ENCODE peak calls at places on chromosomes 4 and X, in ten cellular contexts. One of them, this sample, is unnamed.

GRCh38 chr4:7766661-7767345 is 172.9 kb downstream of the AFAP1 start:
- DNase-seq in lower leg skin: no peak
- DNase-seq in brain microvascular endothelial cell: no peak
- DNase-seq in WERI-Rb-1: no peak
- DNase-seq in endothelial cell of umbilical vein: peak; percentile 36
- DNase-seq in upper lobe of left lung: no peak
- DNase-seq in A549: no peak
- DNase-seq in ovary: peak; percentile 25
- DNase-seq in cardiac fibroblast: no peak
- DNase-seq in neural progenitor cell: no peak
- DNase-seq in this sample: no peak

GRCh38 chr4:24260922-24261581 is 323.3 kb downstream of the DHX15 start:
- DNase-seq in lower leg skin: no peak
- DNase-seq in brain microvascular endothelial cell: no peak
- DNase-seq in WERI-Rb-1: no peak
- DNase-seq in endothelial cell of umbilical vein: no peak
- DNase-seq in upper lobe of left lung: no peak
- DNase-seq in A549: no peak
- DNase-seq in ovary: no peak
- DNase-seq in cardiac fibroblast: no peak
- DNase-seq in neural progenitor cell: no peak
- DNase-seq in this sample: no peak

GRCh38 chrX:118508221-118508620 is 12.6 kb downstream of the DOCK11 start:
- DNase-seq in lower leg skin: no peak
- DNase-seq in brain microvascular endothelial cell: no peak
- DNase-seq in WERI-Rb-1: no peak
- DNase-seq in endothelial cell of umbilical vein: no peak
- DNase-seq in upper lobe of left lung: no peak
- DNase-seq in A549: no peak
- DNase-seq in ovary: no peak
- DNase-seq in cardiac fibroblast: no peak
- DNase-seq in neural progenitor cell: no peak
- DNase-seq in this sample: no peak

GRCh38 chr4:100299019-100299418 is 108.8 kb upstream of the DDIT4L start:
- DNase-seq in lower leg skin: peak; percentile 17
- DNase-seq in brain microvascular endothelial cell: peak; percentile 93
- DNase-seq in WERI-Rb-1: no peak
- DNase-seq in endothelial cell of umbilical vein: peak; percentile 87
- DNase-seq in upper lobe of left lung: no peak
- DNase-seq in A549: no peak
- DNase-seq in ovary: no peak
- DNase-seq in cardiac fibroblast: peak; percentile 99
- DNase-seq in neural progenitor cell: peak; percentile 55
- DNase-seq in this sample: peak; percentile 95

GRCh38 chr4:173169428-173170209 is 1.0 kb downstream of the GALNT7 start:
- DNase-seq in lower leg skin: peak; percentile 28
- DNase-seq in brain microvascular endothelial cell: no peak
- DNase-seq in WERI-Rb-1: peak; percentile 85
- DNase-seq in endothelial cell of umbilical vein: peak; percentile 76
- DNase-seq in upper lobe of left lung: peak; percentile 93
- DNase-seq in A549: peak; percentile 34
- DNase-seq in ovary: peak; percentile 81
- DNase-seq in cardiac fibroblast: peak; percentile 54
- DNase-seq in neural progenitor cell: peak; percentile 87
- DNase-seq in this sample: no peak

GRCh38 chr4:82423245-82424054 is 6.8 kb downstream of the HNRNPDL start:
- DNase-seq in lower leg skin: no peak
- DNase-seq in brain microvascular endothelial cell: no peak
- DNase-seq in WERI-Rb-1: no peak
- DNase-seq in endothelial cell of umbilical vein: no peak
- DNase-seq in upper lobe of left lung: no peak
- DNase-seq in A549: no peak
- DNase-seq in ovary: no peak
- DNase-seq in cardiac fibroblast: peak; percentile 71
- DNase-seq in neural progenitor cell: no peak
- DNase-seq in this sample: no peak

GRCh38 chrX:118807151-118808017 is 16.2 kb upstream of the ZCCHC12 start:
- DNase-seq in lower leg skin: peak; percentile 16
- DNase-seq in brain microvascular endothelial cell: peak; percentile 6
- DNase-seq in WERI-Rb-1: peak; percentile 31
- DNase-seq in endothelial cell of umbilical vein: peak; percentile 50
- DNase-seq in upper lobe of left lung: no peak
- DNase-seq in A549: peak; percentile 26
- DNase-seq in ovary: peak; percentile 47
- DNase-seq in cardiac fibroblast: peak; percentile 60
- DNase-seq in neural progenitor cell: peak; percentile 56
- DNase-seq in this sample: peak; percentile 10

GRCh38 chrX:129719931-129720520 is 18.8 kb upstream of the XPNPEP2 start:
- DNase-seq in lower leg skin: no peak
- DNase-seq in brain microvascular endothelial cell: no peak
- DNase-seq in WERI-Rb-1: no peak
- DNase-seq in endothelial cell of umbilical vein: peak; percentile 54
- DNase-seq in upper lobe of left lung: no peak
- DNase-seq in A549: no peak
- DNase-seq in ovary: no peak
- DNase-seq in cardiac fibroblast: peak; percentile 42
- DNase-seq in neural progenitor cell: no peak
- DNase-seq in this sample: no peak

GRCh38 chrX:2819345-2820130 is 9.2 kb upstream of the GYG2 start:
- DNase-seq in lower leg skin: no peak
- DNase-seq in brain microvascular endothelial cell: no peak
- DNase-seq in WERI-Rb-1: peak; percentile 16
- DNase-seq in endothelial cell of umbilical vein: peak; percentile 20
- DNase-seq in upper lobe of left lung: no peak
- DNase-seq in A549: peak; percentile 67
- DNase-seq in ovary: no peak
- DNase-seq in cardiac fibroblast: peak; percentile 52
- DNase-seq in neural progenitor cell: no peak
- DNase-seq in this sample: peak; percentile 5

GRCh38 chr4:135236035-135236434 is 1034.4 kb upstream of the PABPC4L start:
- DNase-seq in lower leg skin: no peak
- DNase-seq in brain microvascular endothelial cell: no peak
- DNase-seq in WERI-Rb-1: no peak
- DNase-seq in endothelial cell of umbilical vein: no peak
- DNase-seq in upper lobe of left lung: no peak
- DNase-seq in A549: no peak
- DNase-seq in ovary: no peak
- DNase-seq in cardiac fibroblast: no peak
- DNase-seq in neural progenitor cell: no peak
- DNase-seq in this sample: no peak

DNA sequence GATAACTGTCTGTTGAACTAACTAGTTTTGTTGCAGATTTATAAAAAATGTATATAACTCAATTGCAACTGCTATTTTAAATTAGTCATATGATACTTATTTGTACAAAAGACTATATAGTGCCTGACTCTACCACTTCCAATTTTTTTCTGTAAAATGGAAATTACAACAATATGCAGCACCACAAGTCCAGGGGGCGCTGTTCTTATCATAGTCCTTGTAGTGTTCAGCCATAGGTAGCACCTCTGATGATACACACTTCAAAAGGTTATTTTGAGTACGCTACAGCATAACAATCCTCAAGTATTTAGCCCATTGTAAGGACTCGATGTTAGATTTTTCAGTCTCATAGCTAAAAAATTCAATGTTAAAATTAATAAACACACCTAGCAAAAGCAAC is 174.9 kb downstream of the CORIN start:
- DNase-seq in lower leg skin: no peak
- DNase-seq in brain microvascular endothelial cell: peak; percentile 17
- DNase-seq in WERI-Rb-1: peak; percentile 45
- DNase-seq in endothelial cell of umbilical vein: no peak
- DNase-seq in upper lobe of left lung: no peak
- DNase-seq in A549: no peak
- DNase-seq in ovary: no peak
- DNase-seq in cardiac fibroblast: peak; percentile 23
- DNase-seq in neural progenitor cell: peak; percentile 42
- DNase-seq in this sample: no peak
- TF ChIP-seq CTCF in lower leg skin: no peak
- TF ChIP-seq CTCF in brain microvascular endothelial cell: peak; percentile 55
- TF ChIP-seq CTCF in WERI-Rb-1: peak; percentile 29
- TF ChIP-seq CTCF in endothelial cell of umbilical vein: peak; percentile 24
- TF ChIP-seq CTCF in upper lobe of left lung: no peak
- TF ChIP-seq CTCF in A549: no peak
- TF ChIP-seq CTCF in ovary: no peak
- TF ChIP-seq CTCF in cardiac fibroblast: peak; percentile 20
- TF ChIP-seq CTCF in neural progenitor cell: peak; percentile 54
- TF ChIP-seq CTCF in this sample: peak; percentile 26

GRCh38 chrX:153600921-153601320 is 2.0 kb upstream of the CCNQ start:
- DNase-seq in lower leg skin: no peak
- DNase-seq in brain microvascular endothelial cell: no peak
- DNase-seq in WERI-Rb-1: no peak
- DNase-seq in endothelial cell of umbilical vein: no peak
- DNase-seq in upper lobe of left lung: no peak
- DNase-seq in A549: no peak
- DNase-seq in ovary: no peak
- DNase-seq in cardiac fibroblast: no peak
- DNase-seq in neural progenitor cell: no peak
- DNase-seq in this sample: no peak

GRCh38 chrX:153598541-153599191 is at the start of gene CCNQ:
- DNase-seq in lower leg skin: no peak
- DNase-seq in brain microvascular endothelial cell: no peak
- DNase-seq in WERI-Rb-1: peak; percentile 31
- DNase-seq in endothelial cell of umbilical vein: peak; percentile 26
- DNase-seq in upper lobe of left lung: peak; percentile 87
- DNase-seq in A549: no peak
- DNase-seq in ovary: peak; percentile 52
- DNase-seq in cardiac fibroblast: peak; percentile 34
- DNase-seq in neural progenitor cell: peak; percentile 60
- DNase-seq in this sample: no peak

GRCh38 chrX:153601511-153602110 is 2.7 kb upstream of the CCNQ start:
- DNase-seq in lower leg skin: no peak
- DNase-seq in brain microvascular endothelial cell: no peak
- DNase-seq in WERI-Rb-1: no peak
- DNase-seq in endothelial cell of umbilical vein: no peak
- DNase-seq in upper lobe of left lung: no peak
- DNase-seq in A549: no peak
- DNase-seq in ovary: no peak
- DNase-seq in cardiac fibroblast: no peak
- DNase-seq in neural progenitor cell: no peak
- DNase-seq in this sample: no peak

GRCh38 chrX:153599192-153600031 is 473 bp upstream of the CCNQ start:
- DNase-seq in lower leg skin: peak; percentile 69
- DNase-seq in brain microvascular endothelial cell: peak; percentile 58
- DNase-seq in WERI-Rb-1: peak; percentile 96
- DNase-seq in endothelial cell of umbilical vein: peak; percentile 83
- DNase-seq in upper lobe of left lung: peak; percentile 98
- DNase-seq in A549: peak; percentile 77
- DNase-seq in ovary: peak; percentile 92
- DNase-seq in cardiac fibroblast: peak; percentile 82
- DNase-seq in neural progenitor cell: peak; percentile 93
- DNase-seq in this sample: peak; percentile 34

GRCh38 chrX:153600032-153600373 is 1.1 kb upstream of the CCNQ start:
- DNase-seq in lower leg skin: no peak
- DNase-seq in brain microvascular endothelial cell: no peak
- DNase-seq in WERI-Rb-1: peak; percentile 44
- DNase-seq in endothelial cell of umbilical vein: no peak
- DNase-seq in upper lobe of left lung: no peak
- DNase-seq in A549: no peak
- DNase-seq in ovary: no peak
- DNase-seq in cardiac fibroblast: no peak
- DNase-seq in neural progenitor cell: no peak
- DNase-seq in this sample: no peak
- H3K4me3 ChIP-seq in lower leg skin: no peak overlapping the region
- H3K4me3 ChIP-seq in brain microvascular endothelial cell: peak overlapping the region; percentile 67
- H3K4me3 ChIP-seq in WERI-Rb-1: peak overlapping the region; percentile 76
- H3K4me3 ChIP-seq in endothelial cell of umbilical vein: no peak overlapping the region
- H3K4me3 ChIP-seq in upper lobe of left lung: peak overlapping the region; percentile 60
- H3K4me3 ChIP-seq in A549: peak overlapping the region; percentile 82
- H3K4me3 ChIP-seq in ovary: peak overlapping the region; percentile 56
- H3K4me3 ChIP-seq in cardiac fibroblast: peak overlapping the region; percentile 67
- H3K4me3 ChIP-seq in neural progenitor cell: peak overlapping the region; percentile 71
- H3K4me3 ChIP-seq in this sample: peak overlapping the region; percentile 58

DNA sequence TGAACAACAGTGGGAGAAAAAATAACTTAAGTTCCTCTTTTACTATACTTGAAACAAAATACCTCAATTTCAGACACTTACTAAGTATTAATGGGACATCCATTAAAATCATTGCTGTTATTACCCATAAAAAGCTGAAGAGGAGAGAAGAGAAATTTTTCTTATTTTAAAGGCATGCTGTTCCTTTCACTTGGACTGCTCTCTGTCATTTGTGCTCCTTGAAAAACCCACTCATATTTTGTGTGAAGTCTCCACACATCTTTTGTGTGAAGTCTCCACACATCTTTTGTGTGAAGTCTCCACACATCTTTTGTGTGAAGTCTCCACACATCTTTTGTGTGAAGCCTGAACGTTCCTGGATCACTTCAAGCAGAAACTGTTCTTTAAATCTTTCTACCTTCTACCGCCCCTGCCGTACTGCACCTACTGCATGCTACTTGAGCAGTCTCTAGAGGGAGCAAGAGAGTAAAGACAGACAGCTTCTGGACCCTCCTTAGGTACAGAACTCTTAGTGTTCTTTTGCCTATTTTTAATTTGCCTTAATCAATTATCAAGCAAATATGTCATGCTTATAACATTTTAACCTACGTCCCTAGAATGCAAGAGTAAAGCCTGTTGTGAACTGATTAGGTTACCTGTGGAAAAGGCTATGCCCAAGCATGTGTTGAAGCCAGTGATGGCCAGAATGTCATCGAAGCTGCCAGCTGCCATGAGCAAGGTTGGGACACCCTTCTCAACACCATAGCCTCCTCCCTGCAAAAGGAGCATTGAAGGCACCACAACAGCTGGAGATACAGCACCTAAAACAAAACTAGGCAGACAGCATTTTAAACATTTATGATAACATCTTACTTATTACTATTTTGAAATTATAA is 27.1 kb upstream of the SLC9B1 start:
- DNase-seq in lower leg skin: no peak
- DNase-seq in brain microvascular endothelial cell: peak; percentile 14
- DNase-seq in WERI-Rb-1: peak; percentile 52
- DNase-seq in endothelial cell of umbilical vein: peak; percentile 44
- DNase-seq in upper lobe of left lung: no peak
- DNase-seq in A549: peak; percentile 21
- DNase-seq in ovary: no peak
- DNase-seq in cardiac fibroblast: peak; percentile 67
- DNase-seq in neural progenitor cell: peak; percentile 71
- DNase-seq in this sample: no peak
- TF ChIP-seq CTCF in lower leg skin: no peak
- TF ChIP-seq CTCF in brain microvascular endothelial cell: peak; percentile 84
- TF ChIP-seq CTCF in WERI-Rb-1: peak; percentile 80
- TF ChIP-seq CTCF in endothelial cell of umbilical vein: peak; percentile 57
- TF ChIP-seq CTCF in upper lobe of left lung: peak; percentile 48
- TF ChIP-seq CTCF in A549: peak; percentile 49
- TF ChIP-seq CTCF in ovary: peak; percentile 23
- TF ChIP-seq CTCF in cardiac fibroblast: peak; percentile 89
- TF ChIP-seq CTCF in neural progenitor cell: peak; percentile 77
- TF ChIP-seq CTCF in this sample: peak; percentile 76

GRCh38 chrX:106802388-106803275 is at the start of gene TBC1D8B:
- DNase-seq in lower leg skin: peak; percentile 74
- DNase-seq in brain microvascular endothelial cell: peak; percentile 89
- DNase-seq in WERI-Rb-1: peak; percentile 11
- DNase-seq in endothelial cell of umbilical vein: peak; percentile 91
- DNase-seq in upper lobe of left lung: peak; percentile 22
- DNase-seq in A549: peak; percentile 80
- DNase-seq in ovary: peak; percentile 77
- DNase-seq in cardiac fibroblast: peak; percentile 92
- DNase-seq in neural progenitor cell: peak; percentile 83
- DNase-seq in this sample: peak; percentile 76

DNA sequence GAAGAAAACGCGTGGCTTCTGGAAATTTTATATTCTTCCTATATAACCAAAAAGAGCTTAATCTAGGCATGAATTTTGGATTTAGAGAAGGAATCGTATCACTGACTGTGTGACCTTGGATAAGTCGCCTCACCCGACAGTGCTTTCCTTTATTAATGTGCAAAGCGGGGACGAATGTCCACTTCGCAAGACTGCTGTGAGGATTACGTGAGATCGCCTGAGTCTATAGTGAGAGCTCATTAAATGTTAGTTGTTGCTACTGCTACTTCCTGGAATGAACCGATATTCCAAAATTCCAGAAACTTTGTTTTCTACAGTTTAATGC is 448 bp upstream of the TBC1D8B start:
- DNase-seq in lower leg skin: no peak
- DNase-seq in brain microvascular endothelial cell: no peak
- DNase-seq in WERI-Rb-1: no peak
- DNase-seq in endothelial cell of umbilical vein: no peak
- DNase-seq in upper lobe of left lung: no peak
- DNase-seq in A549: peak; percentile 11
- DNase-seq in ovary: no peak
- DNase-seq in cardiac fibroblast: no peak
- DNase-seq in neural progenitor cell: peak; percentile 1
- DNase-seq in this sample: no peak
- H3K4me3 ChIP-seq in lower leg skin: no peak overlapping the region
- H3K4me3 ChIP-seq in brain microvascular endothelial cell: peak overlapping the region; percentile 82
- H3K4me3 ChIP-seq in WERI-Rb-1: no peak overlapping the region
- H3K4me3 ChIP-seq in endothelial cell of umbilical vein: peak overlapping the region; percentile 93
- H3K4me3 ChIP-seq in upper lobe of left lung: peak overlapping the region; percentile 50
- H3K4me3 ChIP-seq in A549: peak overlapping the region; percentile 79
- H3K4me3 ChIP-seq in ovary: peak overlapping the region; percentile 37
- H3K4me3 ChIP-seq in cardiac fibroblast: peak overlapping the region; percentile 61
- H3K4me3 ChIP-seq in neural progenitor cell: peak overlapping the region; percentile 65
- H3K4me3 ChIP-seq in this sample: peak overlapping the region; percentile 89